ENCODE peak calls at places on chromosomes 4 and X, in six cellular contexts. One of them, this sample, is unnamed.

GRCh38 chr4:113436360-113436759 is 325.2 kb downstream of the CAMK2D start:
- DNase-seq in IMR-90: peak; percentile 70
- DNase-seq in fibroblast of lung: peak; percentile 78
- DNase-seq in osteocyte: no peak
- DNase-seq in hepatocyte: no peak
- DNase-seq in tibial nerve: peak; percentile 49
- DNase-seq in this sample: no peak

GRCh38 chr4:136900706-136901105 is 631.6 kb downstream of the PCDH18 start:
- DNase-seq in fibroblast of lung: peak; percentile 84
- DNase-seq in osteocyte: no peak
- DNase-seq in hepatocyte: no peak
- DNase-seq in IMR-90: no peak
- DNase-seq in tibial nerve: no peak
- DNase-seq in this sample: no peak

GRCh38 chr4:164012396-164013027 is 518.0 kb downstream of the TMA16 start:
- DNase-seq in fibroblast of lung: peak; percentile 34
- DNase-seq in IMR-90: no peak
- DNase-seq in hepatocyte: peak; percentile 59
- DNase-seq in tibial nerve: no peak
- DNase-seq in osteocyte: no peak
- DNase-seq in this sample: no peak

GRCh38 chr4:80049813-80050534 is 23.1 kb downstream of the ANTXR2 start:
- DNase-seq in osteocyte: no peak
- DNase-seq in tibial nerve: peak; percentile 80
- DNase-seq in IMR-90: no peak
- DNase-seq in fibroblast of lung: no peak
- DNase-seq in hepatocyte: no peak
- DNase-seq in this sample: no peak

GRCh38 chrX:148878371-148878770 is 378.0 kb downstream of the AFF2 start:
- DNase-seq in fibroblast of lung: peak; percentile 86
- DNase-seq in osteocyte: no peak
- DNase-seq in tibial nerve: no peak
- DNase-seq in IMR-90: peak; percentile 69
- DNase-seq in hepatocyte: no peak
- DNase-seq in this sample: no peak

GRCh38 chrX:50704360-50704759 is 109.6 kb downstream of the SHROOM4 start:
- DNase-seq in IMR-90: peak; percentile 33
- DNase-seq in fibroblast of lung: peak; percentile 65
- DNase-seq in hepatocyte: no peak
- DNase-seq in tibial nerve: no peak
- DNase-seq in osteocyte: no peak
- DNase-seq in this sample: no peak

GRCh38 chrX:125436855-125437254 is 117.2 kb downstream of the TEX13C start:
- DNase-seq in IMR-90: no peak
- DNase-seq in osteocyte: no peak
- DNase-seq in hepatocyte: peak; percentile 32
- DNase-seq in tibial nerve: no peak
- DNase-seq in fibroblast of lung: no peak
- DNase-seq in this sample: no peak

GRCh38 chrX:23901065-23901464 is 6.7 kb downstream of the APOO start:
- DNase-seq in tibial nerve: no peak
- DNase-seq in hepatocyte: peak; percentile 58
- DNase-seq in fibroblast of lung: peak; percentile 87
- DNase-seq in osteocyte: no peak
- DNase-seq in IMR-90: peak; percentile 84
- DNase-seq in this sample: no peak

GRCh38 chrX:107562482-107562881 is 65.8 kb upstream of the PRPS1 start:
- DNase-seq in hepatocyte: no peak
- DNase-seq in fibroblast of lung: peak; percentile 97
- DNase-seq in osteocyte: no peak
- DNase-seq in IMR-90: peak; percentile 88
- DNase-seq in tibial nerve: no peak
- DNase-seq in this sample: no peak

GRCh38 chr4:89952458-89952857 is 57.8 kb downstream of the MMRN1 start:
- DNase-seq in fibroblast of lung: no peak
- DNase-seq in tibial nerve: no peak
- DNase-seq in hepatocyte: no peak
- DNase-seq in osteocyte: no peak
- DNase-seq in IMR-90: no peak
- DNase-seq in this sample: no peak

GRCh38 chr4:37742149-37742548 is 56.0 kb upstream of the RELL1 start:
- DNase-seq in fibroblast of lung: no peak
- DNase-seq in IMR-90: no peak
- DNase-seq in tibial nerve: no peak
- DNase-seq in osteocyte: no peak
- DNase-seq in hepatocyte: peak; percentile 34
- DNase-seq in this sample: no peak

GRCh38 chr4:1746265-1746691 is 25.0 kb downstream of the TACC3 start:
- DNase-seq in fibroblast of lung: peak; percentile 54
- DNase-seq in osteocyte: peak; percentile 95
- DNase-seq in tibial nerve: peak; percentile 48
- DNase-seq in hepatocyte: peak; percentile 88
- DNase-seq in IMR-90: peak; percentile 45
- DNase-seq in this sample: no peak

GRCh38 chr4:20252656-20253271 is 1.1 kb downstream of the SLIT2 start:
- DNase-seq in hepatocyte: peak; percentile 37
- DNase-seq in osteocyte: no peak
- DNase-seq in tibial nerve: peak; percentile 18
- DNase-seq in IMR-90: peak; percentile 39
- DNase-seq in fibroblast of lung: peak; percentile 38
- DNase-seq in this sample: no peak

GRCh38 chrX:23694606-23695005 is 27.3 kb downstream of the PRDX4 start:
- DNase-seq in osteocyte: no peak
- DNase-seq in fibroblast of lung: peak; percentile 37
- DNase-seq in IMR-90: peak; percentile 57
- DNase-seq in tibial nerve: peak; percentile 53
- DNase-seq in hepatocyte: peak; percentile 82
- DNase-seq in this sample: no peak

GRCh38 chr4:87121332-87122065 is 98.9 kb downstream of the KLHL8 start:
- DNase-seq in fibroblast of lung: peak; percentile 70
- DNase-seq in IMR-90: peak; percentile 47
- DNase-seq in osteocyte: no peak
- DNase-seq in tibial nerve: no peak
- DNase-seq in hepatocyte: no peak
- DNase-seq in this sample: no peak

GRCh38 chr4:100986360-100986868 is 360.9 kb downstream of the PPP3CA start:
- DNase-seq in tibial nerve: no peak
- DNase-seq in fibroblast of lung: peak; percentile 94
- DNase-seq in hepatocyte: peak; percentile 21
- DNase-seq in IMR-90: no peak
- DNase-seq in osteocyte: no peak
- DNase-seq in this sample: no peak

GRCh38 chrX:57282568-57282967 is 3.9 kb upstream of the FAAH2 start:
- DNase-seq in tibial nerve: no peak
- DNase-seq in IMR-90: no peak
- DNase-seq in osteocyte: no peak
- DNase-seq in fibroblast of lung: no peak
- DNase-seq in hepatocyte: no peak
- DNase-seq in this sample: no peak

GRCh38 chr4:25723409-25723808 is 67.8 kb downstream of the SLC34A2 start:
- DNase-seq in hepatocyte: no peak
- DNase-seq in IMR-90: peak; percentile 32
- DNase-seq in osteocyte: no peak
- DNase-seq in tibial nerve: no peak
- DNase-seq in fibroblast of lung: peak; percentile 11
- DNase-seq in this sample: no peak

GRCh38 chr4:139921551-139922184 is 232.3 kb downstream of the MAML3 start:
- DNase-seq in hepatocyte: no peak
- DNase-seq in IMR-90: no peak
- DNase-seq in tibial nerve: no peak
- DNase-seq in fibroblast of lung: no peak
- DNase-seq in osteocyte: no peak
- DNase-seq in this sample: no peak

GRCh38 chr4:185811509-185812364 is at the start of gene SORBS2:
- DNase-seq in osteocyte: no peak
- DNase-seq in fibroblast of lung: peak; percentile 83
- DNase-seq in hepatocyte: peak; percentile 75
- DNase-seq in IMR-90: peak; percentile 25
- DNase-seq in tibial nerve: no peak
- DNase-seq in this sample: no peak

GRCh38 chr4:125693233-125693632 is 378.5 kb downstream of the FAT4 start:
- DNase-seq in osteocyte: no peak
- DNase-seq in tibial nerve: no peak
- DNase-seq in fibroblast of lung: no peak
- DNase-seq in hepatocyte: peak; percentile 28
- DNase-seq in IMR-90: no peak
- DNase-seq in this sample: no peak

DNA sequence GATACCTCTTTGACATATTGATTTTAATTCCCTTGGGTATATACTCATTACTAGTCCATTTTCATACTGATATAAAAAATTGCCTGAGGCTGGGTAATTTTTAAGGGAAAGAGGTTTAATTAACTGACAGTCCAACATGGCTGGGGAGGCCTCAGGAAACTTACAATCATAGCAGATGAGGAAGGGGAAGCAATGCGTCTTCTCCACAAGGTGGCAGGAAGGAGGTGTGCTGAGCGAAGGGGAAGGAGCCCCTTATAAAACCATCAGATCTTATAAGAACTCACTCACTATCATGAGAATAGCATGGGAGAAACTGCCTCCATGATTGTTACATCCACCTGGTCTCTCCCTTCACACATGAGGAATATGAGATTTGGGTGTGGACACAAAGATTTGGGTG is 42.4 kb downstream of the MSX1 start:
- DNase-seq in osteocyte: no peak
- DNase-seq in fibroblast of lung: no peak
- DNase-seq in IMR-90: no peak
- DNase-seq in hepatocyte: no peak
- DNase-seq in tibial nerve: no peak
- DNase-seq in this sample: no peak
- TF ChIP-seq CTCF in osteocyte: peak; percentile 24
- TF ChIP-seq CTCF in fibroblast of lung: no peak
- TF ChIP-seq CTCF in IMR-90: no peak
- TF ChIP-seq CTCF in hepatocyte: no peak
- TF ChIP-seq CTCF in tibial nerve: no peak
- TF ChIP-seq CTCF in this sample: no peak

GRCh38 chrX:153793291-153793690 is 884 bp downstream of the IDH3G start:
- DNase-seq in hepatocyte: no peak
- DNase-seq in osteocyte: no peak
- DNase-seq in tibial nerve: no peak
- DNase-seq in fibroblast of lung: no peak
- DNase-seq in IMR-90: no peak
- DNase-seq in this sample: no peak

GRCh38 chrX:153791104-153791852 is 2.9 kb downstream of the IDH3G start:
- DNase-seq in osteocyte: no peak
- DNase-seq in fibroblast of lung: no peak
- DNase-seq in tibial nerve: no peak
- DNase-seq in hepatocyte: no peak
- DNase-seq in IMR-90: no peak
- DNase-seq in this sample: no peak

GRCh38 chrX:153794897-153795816 is 689 bp downstream of the SSR4 start:
- DNase-seq in tibial nerve: no peak
- DNase-seq in fibroblast of lung: peak; percentile 12
- DNase-seq in hepatocyte: no peak
- DNase-seq in IMR-90: no peak
- DNase-seq in osteocyte: no peak
- DNase-seq in this sample: no peak

GRCh38 chrX:153792368-153792767 is 1.8 kb downstream of the IDH3G start:
- DNase-seq in fibroblast of lung: no peak
- DNase-seq in osteocyte: no peak
- DNase-seq in IMR-90: no peak
- DNase-seq in hepatocyte: no peak
- DNase-seq in tibial nerve: no peak
- DNase-seq in this sample: no peak

DNA sequence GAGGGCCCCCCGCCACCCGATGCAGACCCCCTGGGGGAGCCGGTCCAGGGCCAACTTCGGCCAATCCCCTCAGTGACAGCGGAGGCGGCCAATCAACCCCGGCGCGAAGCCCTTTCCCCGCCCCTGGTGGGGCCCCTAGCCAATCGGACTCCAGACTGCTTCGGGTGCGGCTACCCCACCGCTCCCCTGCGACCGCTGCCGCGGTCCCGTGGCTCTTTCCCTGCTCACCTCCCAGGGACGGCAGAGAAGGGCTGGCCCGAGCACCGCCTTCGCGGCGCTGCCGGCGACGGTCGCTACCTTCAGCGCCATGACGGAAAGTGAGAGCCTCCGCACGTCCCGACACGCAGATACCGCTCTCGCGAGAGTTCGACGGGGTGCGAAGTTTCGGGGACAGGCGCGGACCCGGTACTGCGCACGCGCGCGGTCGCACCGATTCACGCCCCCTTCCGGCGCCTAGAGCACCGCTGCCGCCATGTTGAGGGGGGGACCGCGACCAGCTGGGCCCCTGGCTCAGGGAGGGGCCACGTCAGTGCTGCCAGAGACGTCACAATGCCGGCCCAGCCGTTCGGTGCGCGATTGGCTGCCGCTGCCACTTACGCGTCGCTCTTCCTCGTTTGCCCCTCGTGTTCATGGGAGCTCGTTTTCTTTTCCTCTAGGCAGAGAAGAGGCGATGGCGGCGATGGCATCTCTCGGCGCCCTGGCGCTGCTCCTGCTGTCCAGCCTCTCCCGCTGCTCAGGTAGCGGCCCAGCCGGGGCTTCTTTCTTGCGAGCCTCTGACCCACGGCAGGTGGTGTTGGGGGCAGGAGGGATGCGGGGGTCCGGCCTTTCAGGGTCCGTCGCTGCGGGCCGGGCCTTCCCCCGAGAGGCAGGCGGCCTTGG is at the start of the genes IDH3G and SSR4:
- DNase-seq in osteocyte: peak; percentile 98
- DNase-seq in tibial nerve: peak; percentile 87
- DNase-seq in fibroblast of lung: peak; percentile 91
- DNase-seq in IMR-90: peak; percentile 93
- DNase-seq in hepatocyte: peak; percentile 96
- DNase-seq in this sample: peak; percentile 50
- TF ChIP-seq CTCF in osteocyte: peak; percentile 19
- TF ChIP-seq CTCF in tibial nerve: no peak
- TF ChIP-seq CTCF in fibroblast of lung: no peak
- TF ChIP-seq CTCF in IMR-90: peak; percentile 28
- TF ChIP-seq CTCF in hepatocyte: no peak
- TF ChIP-seq CTCF in this sample: no peak

DNA sequence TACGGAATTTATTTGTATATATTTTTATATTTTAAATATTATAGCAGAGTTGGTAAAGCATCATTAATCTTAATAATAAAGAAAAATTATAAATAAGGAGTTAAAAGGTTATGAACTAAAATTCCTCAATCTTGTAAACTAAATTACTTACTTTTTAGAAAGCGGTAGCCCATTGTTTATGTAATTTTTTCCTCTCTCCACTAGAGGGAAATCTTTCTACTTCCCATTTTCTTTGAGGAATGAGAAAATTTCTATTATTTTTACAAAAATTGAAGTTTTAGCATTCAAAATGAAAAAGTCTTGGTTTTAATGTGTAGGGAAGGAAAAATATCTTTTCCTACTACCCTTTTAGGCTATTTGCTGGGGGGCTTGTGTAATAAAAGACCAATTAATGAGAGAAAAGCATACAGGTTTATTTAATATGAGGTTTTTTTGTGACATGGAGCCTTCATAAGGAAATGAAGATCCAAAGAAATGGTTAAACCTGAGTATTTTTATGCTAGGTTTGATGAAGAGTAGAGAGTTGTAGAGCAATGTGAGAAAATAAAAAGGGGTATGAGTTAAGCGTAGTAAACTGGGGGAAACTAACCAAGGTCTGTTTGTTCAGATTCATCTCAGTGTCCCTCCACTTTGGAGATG is 68.7 kb upstream of the ADAD1 start:
- DNase-seq in IMR-90: peak; percentile 18
- DNase-seq in tibial nerve: no peak
- DNase-seq in osteocyte: no peak
- DNase-seq in fibroblast of lung: peak; percentile 14
- DNase-seq in hepatocyte: no peak
- DNase-seq in this sample: no peak
- TF ChIP-seq CTCF in IMR-90: peak; percentile 49
- TF ChIP-seq CTCF in tibial nerve: peak; percentile 45
- TF ChIP-seq CTCF in osteocyte: peak; percentile 63
- TF ChIP-seq CTCF in fibroblast of lung: no peak
- TF ChIP-seq CTCF in hepatocyte: peak; percentile 67
- TF ChIP-seq CTCF in this sample: no peak

GRCh38 chr4:165060938-165061337 is 7.3 kb downstream of the TRIM75 start:
- DNase-seq in tibial nerve: no peak
- DNase-seq in hepatocyte: no peak
- DNase-seq in fibroblast of lung: no peak
- DNase-seq in osteocyte: no peak
- DNase-seq in IMR-90: no peak
- DNase-seq in this sample: no peak
- TF ChIP-seq CTCF in tibial nerve: peak; percentile 19
- TF ChIP-seq CTCF in hepatocyte: peak; percentile 27
- TF ChIP-seq CTCF in fibroblast of lung: no peak
- TF ChIP-seq CTCF in osteocyte: peak; percentile 47
- TF ChIP-seq CTCF in IMR-90: no peak
- TF ChIP-seq CTCF in this sample: no peak

This sample was measured in esophagus squamous epithelium.